ENCODE peak calls at places on chromosomes 3 and 15, in four cellular contexts. A, B, G and W are unnamed samples.

GRCh38 chr3:25558106-25558505 is 106.6 kb downstream of the TOP2B start:
- DNase-seq in A (no peak), B (peak), G (no peak), W (no peak)

GRCh38 chr3:134824676-134825290 is 29.7 kb downstream of the EPHB1 start:
- DNase-seq in A (no peak), B (no peak), G (no peak), W (no peak)

GRCh38 chr3:194250104-194251002 is 100.8 kb downstream of the CPN2 start:
- DNase-seq in A (no peak), B (peak), G (no peak), W (no peak)

GRCh38 chr15:39118510-39118909 is 462.4 kb upstream of the THBS1 start:
- DNase-seq in A (peak), B (peak), G (no peak), W (no peak)

GRCh38 chr3:11089931-11090330 is 64.4 kb upstream of the HRH1 start:
- DNase-seq in A (no peak), B (no peak), G (no peak), W (no peak)

GRCh38 chr3:13535905-13536304 is 13.0 kb upstream of the FBLN2 start:
- DNase-seq in A (no peak), B (no peak), G (no peak), W (no peak)

GRCh38 chr3:24523988-24524727 is 29.5 kb upstream of the THRB start:
- DNase-seq in A (peak), B (no peak), G (no peak), W (no peak)

GRCh38 chr3:149808209-149808829 is 4.7 kb upstream of the RNF13 start:
- DNase-seq in A (peak), B (peak), G (no peak), W (peak)

GRCh38 chr3:169946336-169946735 is 20.3 kb upstream of the SEC62 start:
- DNase-seq in A (no peak), B (no peak), G (no peak), W (no peak)

GRCh38 chr3:146796078-146796477 is 190.9 kb upstream of the PLSCR5 start:
- DNase-seq in A (no peak), B (no peak), G (no peak), W (no peak)

GRCh38 chr3:123629747-123630047 is 44.8 kb upstream of the HACD2 start:
- DNase-seq in A (no peak), B (no peak), G (no peak), W (no peak)

GRCh38 chr3:177694316-177694715 is 497.0 kb upstream of the TBL1XR1 start:
- DNase-seq in A (no peak), B (peak), G (no peak), W (no peak)
- H3K4me3 ChIP-seq in A (no peak), B (no peak), G (no peak), W (no peak)

GRCh38 chr3:16266714-16267113 is 1.7 kb downstream of the OXNAD1 start:
- DNase-seq in A (peak), B (no peak), G (no peak), W (no peak)
- H3K4me3 ChIP-seq in A (peak), B (no peak), G (no peak), W (no peak)

DNA sequence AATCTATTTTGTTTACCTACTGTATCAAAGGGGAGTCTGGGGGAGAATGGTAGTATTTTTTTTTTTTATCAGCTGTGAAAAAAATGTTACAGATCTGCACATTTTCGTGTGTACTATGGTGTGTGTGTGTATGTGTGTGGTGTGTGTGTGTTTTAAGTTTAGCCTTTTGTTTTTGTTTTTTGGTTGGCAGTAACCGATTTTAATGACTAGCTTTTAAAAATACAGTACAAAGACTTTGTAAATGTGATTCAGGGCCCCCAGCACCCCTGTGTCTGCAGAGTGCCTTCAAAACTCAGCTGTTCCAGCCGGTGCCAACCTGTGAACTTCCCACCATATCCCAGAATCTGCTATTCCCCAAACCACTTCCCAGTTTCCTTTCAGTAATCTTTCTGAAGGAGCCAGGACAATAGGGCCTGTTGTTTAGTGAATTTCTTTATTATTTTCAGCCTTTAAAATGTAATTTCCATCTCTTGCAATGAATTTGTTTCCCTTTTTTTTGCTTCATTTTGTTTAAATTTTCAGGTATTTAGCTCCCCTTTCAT is 2.1 kb downstream of the RAP2B start:
- DNase-seq in A (no peak), B (no peak), G (no peak), W (no peak)
- H3K4me3 ChIP-seq in A (peak), B (peak), G (peak), W (peak)

DNA sequence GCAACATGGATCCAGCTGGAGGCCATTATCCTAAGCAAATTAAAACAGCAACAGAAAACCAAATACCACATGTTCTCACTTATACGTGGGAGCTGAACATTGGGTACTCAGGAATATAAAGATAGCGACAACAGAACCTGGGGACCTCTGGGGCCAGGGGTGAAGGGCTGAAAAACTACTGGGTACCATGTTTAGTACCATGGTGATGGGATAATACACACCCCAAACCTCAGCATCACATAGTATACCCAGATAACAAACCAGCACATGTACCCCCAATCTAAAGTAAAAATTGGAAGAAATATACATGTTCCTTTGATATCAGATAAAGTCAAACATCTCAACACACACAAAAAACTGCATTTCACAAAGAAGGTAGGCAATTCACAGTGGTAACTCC is 876.2 kb downstream of the TBL1XR1 start:
- DNase-seq in A (no peak), B (no peak), G (no peak), W (no peak)
- H3K4me3 ChIP-seq in A (no peak), B (no peak), G (no peak), W (no peak)

GRCh38 chr15:35852818-35853624 is 307.1 kb upstream of the DPH6 start:
- DNase-seq in A (no peak), B (no peak), G (no peak), W (no peak)
- H3K4me3 ChIP-seq in A (no peak), B (no peak), G (no peak), W (no peak)

GRCh38 chr15:61228025-61228901 is 839 bp downstream of the RORA start:
- DNase-seq in A (peak), B (peak), G (no peak), W (no peak)
- H3K4me3 ChIP-seq in A (peak), B (peak), G (peak), W (no peak)

DNA sequence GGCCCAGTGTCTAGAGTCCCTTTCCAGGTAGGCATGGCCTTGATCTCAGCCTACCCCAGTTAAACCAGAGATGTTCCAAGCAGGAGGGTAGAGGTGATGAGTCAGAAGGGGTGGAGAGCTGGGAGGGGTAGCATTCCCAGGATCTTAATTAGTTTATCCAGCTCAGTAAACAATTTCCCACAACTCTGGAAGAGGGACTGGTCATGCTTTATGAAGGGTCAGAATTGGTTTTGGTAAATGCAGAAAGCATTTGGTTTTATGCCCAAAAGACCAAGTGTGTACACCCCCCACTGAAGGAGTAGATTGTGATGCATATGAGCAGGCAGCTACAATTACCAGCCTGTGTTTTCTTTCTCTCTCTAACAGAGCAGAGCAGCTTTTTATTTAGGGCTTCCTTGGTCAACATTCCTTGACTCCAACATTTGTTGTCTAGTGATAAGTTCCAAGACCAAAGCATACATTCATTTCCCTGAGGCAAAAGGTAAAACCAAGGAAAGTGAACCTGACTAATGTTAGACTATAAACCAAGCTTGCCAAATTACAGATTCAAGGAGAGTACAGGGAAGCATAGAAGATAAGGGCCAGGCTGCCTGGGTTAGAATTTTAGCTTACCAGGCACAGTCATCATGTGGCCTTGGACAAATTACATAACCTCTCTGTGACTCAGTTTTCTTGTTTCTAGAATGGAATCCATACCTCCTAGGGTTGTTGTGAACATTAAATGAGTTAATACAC is 17.6 kb downstream of the EXOSC7 start:
- DNase-seq in A (peak), B (peak), G (no peak), W (no peak)
- H3K4me3 ChIP-seq in A (no peak), B (no peak), G (no peak), W (no peak)